ENCODE peak calls at places on chromosome 3, in six cellular contexts. B, Q, W, A, M and X are unnamed samples.
A peak's percentile ranks its signal among the peaks of the same experiment; 100 is the strongest.

GRCh38 chr3:33884204-33884561 is 85.8 kb downstream of the PDCD6IP start:
- DNase-seq in B (no peak), Q (peak; percentile 4), W (no peak), A (no peak), M (no peak), X (no peak)

GRCh38 chr3:38573111-38573510 is 76.4 kb downstream of the SCN5A start:
- DNase-seq in B (no peak), Q (no peak), W (no peak), A (no peak), M (no peak), X (no peak)

GRCh38 chr3:55690746-55691540 is 203.8 kb upstream of the WNT5A start:
- DNase-seq in B (no peak), Q (no peak), W (no peak), A (no peak), M (no peak), X (no peak)

GRCh38 chr3:133934996-133935842 is 39.5 kb upstream of the RAB6B start:
- DNase-seq in B (peak; percentile 9), Q (no peak), W (no peak), A (no peak), M (no peak), X (no peak)

GRCh38 chr3:172203522-172204258 is 164.3 kb downstream of the FNDC3B start:
- DNase-seq in B (no peak), Q (no peak), W (peak; percentile 32), A (no peak), M (no peak), X (no peak)

GRCh38 chr3:172213168-172213567 is 173.8 kb downstream of the FNDC3B start:
- DNase-seq in B (no peak), Q (no peak), W (no peak), A (peak; percentile 81), M (no peak), X (no peak)

GRCh38 chr3:150756491-150757059 is 6.4 kb downstream of the SIAH2 start:
- DNase-seq in B (no peak), Q (no peak), W (no peak), A (no peak), M (no peak), X (no peak)

GRCh38 chr3:122258757-122259371 is 66.2 kb upstream of the CSTA start:
- DNase-seq in B (peak; percentile 69), Q (peak; percentile 54), W (peak; percentile 49), A (peak; percentile 56), M (peak; percentile 77), X (no peak)

GRCh38 chr3:171953300-171954022 is 85.9 kb upstream of the FNDC3B start:
- DNase-seq in B (no peak), Q (no peak), W (no peak), A (no peak), M (no peak), X (no peak)

GRCh38 chr3:151024339-151024738 is 51.8 kb upstream of the CLRN1 start:
- DNase-seq in B (no peak), Q (no peak), W (no peak), A (no peak), M (no peak), X (no peak)

GRCh38 chr3:97938444-97938843 is 33.8 kb downstream of the RIOX2 start:
- DNase-seq in B (no peak), Q (no peak), W (no peak), A (peak; percentile 49), M (no peak), X (no peak)

GRCh38 chr3:55180936-55181535 is 253.2 kb upstream of the LRTM1 start:
- DNase-seq in B (no peak), Q (peak; percentile 12), W (peak; percentile 63), A (no peak), M (peak; percentile 44), X (peak; percentile 40)

GRCh38 chr3:188643736-188644135 is 489.8 kb downstream of the LPP start:
- DNase-seq in B (no peak), Q (no peak), W (no peak), A (no peak), M (no peak), X (no peak)

GRCh38 chr3:20930034-20930433 is 744.0 kb upstream of the SGO1 start:
- DNase-seq in B (no peak), Q (peak; percentile 5), W (no peak), A (no peak), M (no peak), X (no peak)
- TF ChIP-seq CTCF in B (no peak), Q (no peak), W (no peak), A (no peak), M (peak; percentile 26), X (no peak)

GRCh38 chr3:174303911-174304541 is 555.1 kb upstream of the NAALADL2 start:
- DNase-seq in B (no peak), Q (no peak), W (no peak), A (no peak), M (no peak), X (no peak)
- TF ChIP-seq POLR2A in B (no peak), Q (no peak), W (no peak), A (no peak), M (no peak), X (no peak)

GRCh38 chr3:19046440-19046839 is 101.9 kb upstream of the KCNH8 start:
- DNase-seq in B (no peak), Q (no peak), W (no peak), A (no peak), M (no peak), X (no peak)
- TF ChIP-seq CTCF in B (no peak), Q (no peak), W (no peak), A (no peak), M (no peak), X (no peak)

DNA sequence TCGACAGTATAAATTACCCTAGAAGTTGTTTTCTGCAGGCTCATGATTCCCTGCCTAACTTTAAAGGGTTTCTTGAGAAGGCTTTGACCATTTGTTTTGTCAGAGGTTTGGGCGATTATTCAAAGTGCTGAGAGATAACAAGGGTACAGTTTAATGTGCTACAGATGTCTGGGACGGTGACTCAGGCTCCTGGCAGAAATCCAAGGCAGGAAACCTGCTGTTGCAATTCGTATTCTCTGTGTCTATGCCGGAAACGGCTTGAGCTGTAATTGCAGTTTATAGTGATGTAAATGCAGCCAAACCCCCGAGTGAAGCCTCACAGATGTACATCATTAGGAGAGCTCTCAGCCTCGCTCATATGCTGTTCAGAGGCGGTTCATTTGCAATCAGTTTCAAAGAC is 65.6 kb downstream of the SYNPR start:
- DNase-seq in B (peak; percentile 16), Q (peak; percentile 84), W (peak; percentile 64), A (peak; percentile 92), M (peak; percentile 90), X (peak; percentile 69)
- TF ChIP-seq POLR2A in B (no peak), Q (no peak), W (no peak), A (no peak), M (no peak), X (no peak)